ENCODE peak calls at places on chromosome 21, in five cellular contexts. N is colonic mucosa; V is NCI-H460; X is AML-193; R is naive thymus-derived CD8-positive, alpha-beta T cell. B is an unnamed sample.

GRCh38 chr21:39103689-39104088 is 79.6 kb downstream of the PSMG1 start:
- DNase-seq in N (no peak), V (no peak), X (no peak), R (no peak), B (peak; percentile 46)

GRCh38 chr21:33300701-33301631 is 23.8 kb upstream of the IFNAR1 start:
- DNase-seq in N (peak; percentile 23), V (no peak), X (peak; percentile 95), R (no peak), B (no peak)

GRCh38 chr21:34229361-34229760 is 134.4 kb upstream of the KCNE2 start:
- DNase-seq in N (no peak), V (no peak), X (no peak), R (no peak), B (no peak)

GRCh38 chr21:17818158-17819113 is 720 bp downstream of the C21orf91 start:
- DNase-seq in N (peak; percentile 59), V (no peak), X (peak; percentile 54), R (peak; percentile 28), B (peak; percentile 62)

GRCh38 chr21:44932366-44933181 is 7.3 kb upstream of the SLX9 start:
- DNase-seq in N (no peak), V (no peak), X (no peak), R (peak; percentile 54), B (peak; percentile 72)

GRCh38 chr21:45869121-45870007 is 112.2 kb upstream of the COL6A1 start:
- DNase-seq in N (no peak), V (no peak), X (no peak), R (no peak), B (peak; percentile 85)

GRCh38 chr21:43340491-43341348 is 86.2 kb downstream of the SIK1 start:
- DNase-seq in N (no peak), V (peak; percentile 74), X (no peak), R (no peak), B (peak; percentile 85)

GRCh38 chr21:38664821-38665220 is 140.9 kb upstream of the ETS2 start:
- DNase-seq in N (no peak), V (no peak), X (no peak), R (no peak), B (peak; percentile 44)

GRCh38 chr21:39681845-39682244 is 63.1 kb upstream of the IGSF5 start:
- DNase-seq in N (no peak), V (no peak), X (no peak), R (no peak), B (peak; percentile 73)

GRCh38 chr21:30478015-30478414 is 2.2 kb downstream of the KRTAP19-1 start:
- DNase-seq in N (no peak), V (no peak), X (no peak), R (no peak), B (no peak)

GRCh38 chr21:40886006-40886405 is 39.0 kb upstream of the DSCAM start:
- DNase-seq in N (no peak), V (no peak), X (no peak), R (no peak), B (no peak)

GRCh38 chr21:15208787-15209186 is 144.0 kb upstream of the NRIP1 start:
- DNase-seq in N (no peak), V (no peak), X (no peak), R (no peak), B (no peak)

GRCh38 chr21:43193651-43194302 is 25.0 kb downstream of the CRYAA start:
- DNase-seq in N (peak; percentile 13), V (no peak), X (no peak), R (no peak), B (peak; percentile 89)

GRCh38 chr21:16570856-16571255 is 841.1 kb downstream of the USP25 start:
- DNase-seq in N (no peak), V (no peak), X (no peak), R (no peak), B (no peak)

GRCh38 chr21:45957551-45957950 is 24.0 kb upstream of the COL6A1 start:
- DNase-seq in N (no peak), V (no peak), X (no peak), R (no peak), B (no peak)

GRCh38 chr21:36860736-36861594 is 105.5 kb downstream of the HLCS start:
- DNase-seq in N (peak; percentile 33), V (peak; percentile 25), X (no peak), R (no peak), B (peak; percentile 60)

GRCh38 chr21:41217656-41218380 is 49.9 kb downstream of the BACE2 start:
- DNase-seq in N (peak; percentile 79), V (no peak), X (no peak), R (no peak), B (peak; percentile 50)

GRCh38 chr21:35940074-35940927 is 120.0 kb downstream of the SETD4 start:
- DNase-seq in N (peak; percentile 29), V (peak; percentile 49), X (peak; percentile 83), R (no peak), B (peak; percentile 88)

GRCh38 chr21:43598416-43599120 is 60.7 kb downstream of the HSF2BP start:
- DNase-seq in N (no peak), V (no peak), X (no peak), R (no peak), B (peak; percentile 73)

GRCh38 chr21:15054089-15054488 is 10.7 kb downstream of the NRIP1 start:
- DNase-seq in N (no peak), V (no peak), X (no peak), R (no peak), B (no peak)

B was measured in GM23248.